ENCODE peak calls at places on chromosomes 12 and 14, in four cellular contexts. F is GM23248, E is fibroblast of lung, X is keratinocyte. U is an unnamed sample. For H3K9me3 and H3K36me3, the result is how much of the 10 kb centered on the place peaks cover.

GRCh38 chr14:99352688-99353280 is 80.8 kb upstream of the BCL11B start:
- DNase-seq in F (no peak), E (no peak), X (no peak), U (no peak)

GRCh38 chr14:72495668-72496067 is 398.2 kb downstream of the DPF3 start:
- DNase-seq in F (peak), E (peak), X (no peak), U (peak)

GRCh38 chr14:100067971-100068959 is 3.0 kb downstream of the EVL start:
- DNase-seq in F (peak), E (no peak), X (peak), U (peak)

GRCh38 chr12:3035815-3036702 is 41.1 kb upstream of the TSPAN9 start:
- DNase-seq in F (peak), E (peak), X (no peak), U (no peak)

GRCh38 chr12:52147367-52147972 is 44.3 kb downstream of the KRT80 start:
- DNase-seq in F (peak), E (peak), X (no peak), U (peak)

GRCh38 chr12:48015954-48016353 is 11.7 kb upstream of the COL2A1 start:
- DNase-seq in F (no peak), E (no peak), X (no peak), U (no peak)

GRCh38 chr12:89166525-89166934 is 185.8 kb downstream of the DUSP6 start:
- DNase-seq in F (peak), E (peak), X (no peak), U (no peak)

GRCh38 chr12:64814432-64814831 is 10.0 kb upstream of the TBC1D30 start:
- DNase-seq in F (no peak), E (no peak), X (no peak), U (no peak)

GRCh38 chr14:52706286-52706685 is 714 bp upstream of the PSMC6 start:
- DNase-seq in F (no peak), E (peak), X (no peak), U (no peak)

GRCh38 chr14:22978873-22979671 is 3.3 kb downstream of the AJUBA start:
- DNase-seq in F (no peak), E (no peak), X (peak), U (no peak)

GRCh38 chr14:90645842-90646443 is 170.3 kb downstream of the TTC7B start:
- DNase-seq in F (no peak), E (no peak), X (no peak), U (peak)

GRCh38 chr12:77343291-77343690 is 277.9 kb upstream of the E2F7 start:
- DNase-seq in F (peak), E (peak), X (peak), U (no peak)

GRCh38 chr14:93115920-93116675 is at the start of gene ITPK1:
- DNase-seq in F (peak), E (peak), X (no peak), U (peak)

GRCh38 chr14:70567791-70568190 is 32.7 kb downstream of the MED6 start:
- DNase-seq in F (peak), E (peak), X (peak), U (no peak)

GRCh38 chr12:108253540-108253939 is 85.6 kb downstream of the CMKLR1 start:
- DNase-seq in F (no peak), E (no peak), X (no peak), U (no peak)

GRCh38 chr12:56836317-56836716 is 73.2 kb downstream of the HSD17B6 start:
- DNase-seq in F (peak), E (peak), X (peak), U (peak)

GRCh38 chr14:36020120-36021029 is 156.1 kb downstream of the PTCSC3 start:
- DNase-seq in F (no peak), E (no peak), X (no peak), U (no peak)

GRCh38 chr12:214005-214736 is at the start of gene SLC6A12:
- DNase-seq in F (peak), E (no peak), X (no peak), U (no peak)

GRCh38 chr12:3658327-3659163 is 94.4 kb downstream of the CRACR2A start:
- DNase-seq in F (peak), E (peak), X (no peak), U (no peak)

GRCh38 chr12:5295151-5295550 is 136.8 kb upstream of the NTF3 start:
- DNase-seq in F (peak), E (no peak), X (no peak), U (no peak)

GRCh38 chr14:102375126-102375525 is 12.4 kb downstream of the TECPR2 start:
- DNase-seq in F (no peak), E (no peak), X (no peak), U (no peak)

GRCh38 chr12:133165776-133166175 is 15.5 kb upstream of the ZNF268 start:
- DNase-seq in F (no peak), E (no peak), X (peak), U (no peak)
- H3K9me3 ChIP-seq in F (under half), E (under half), X (under half), U (under half)

GRCh38 chr12:122757568-122757967 is 4.9 kb downstream of the DENR start:
- DNase-seq in F (no peak), E (no peak), X (no peak), U (no peak)
- H3K36me3 ChIP-seq in F (half or more), E (under half), X (under half), U (half or more)

GRCh38 chr14:104081493-104081835 is 4.0 kb upstream of the ASPG start:
- DNase-seq in F (no peak), E (no peak), X (no peak), U (no peak)
- H3K4me3 ChIP-seq in F (no peak), E (no peak), X (no peak), U (no peak)

GRCh38 chr14:105710119-105711057 is 184.0 kb downstream of the TMEM121 start:
- DNase-seq in F (no peak), E (no peak), X (no peak), U (no peak)
- H3K9me3 ChIP-seq in F (under half), E (under half), X (under half), U (under half)

GRCh38 chr14:54427914-54428313 is 13.3 kb downstream of the CNIH1 start:
- DNase-seq in F (no peak), E (no peak), X (no peak), U (no peak)
- H3K36me3 ChIP-seq in F (half or more), E (under half), X (under half), U (half or more)

DNA sequence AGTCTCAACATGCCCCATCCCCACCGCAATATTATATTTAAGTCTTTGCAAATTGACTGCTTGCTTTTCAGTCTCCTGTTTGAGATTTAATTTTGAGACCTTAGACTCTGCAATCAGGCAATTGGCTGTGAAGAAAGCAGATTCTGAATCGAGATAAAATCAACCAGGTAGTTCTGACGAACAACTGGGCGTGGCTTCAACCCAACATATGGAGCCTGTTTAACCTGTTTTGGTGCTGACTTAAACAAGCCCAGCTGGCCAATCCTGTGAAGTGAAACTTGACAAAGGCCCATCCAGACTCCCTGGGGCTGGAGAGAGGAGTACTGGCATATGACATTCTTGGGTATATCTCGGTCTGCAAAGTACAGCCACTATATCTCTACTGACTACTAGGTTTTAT is 9.8 kb upstream of the CIPC start:
- DNase-seq in F (no peak), E (no peak), X (no peak), U (no peak)
- H3K4me3 ChIP-seq in F (no peak), E (no peak), X (no peak), U (no peak)

GRCh38 chr14:104138098-104138890 is at the start of gene KIF26A:
- DNase-seq in F (no peak), E (no peak), X (no peak), U (peak)

GRCh38 chr14:104135121-104135903 is 3.1 kb upstream of the KIF26A start:
- DNase-seq in F (peak), E (no peak), X (no peak), U (no peak)

GRCh38 chr14:104135904-104136471 is 2.4 kb upstream of the KIF26A start:
- DNase-seq in F (no peak), E (no peak), X (no peak), U (no peak)

GRCh38 chr14:104137297-104138097 is 890 bp upstream of the KIF26A start:
- DNase-seq in F (peak), E (peak), X (no peak), U (peak)

DNA sequence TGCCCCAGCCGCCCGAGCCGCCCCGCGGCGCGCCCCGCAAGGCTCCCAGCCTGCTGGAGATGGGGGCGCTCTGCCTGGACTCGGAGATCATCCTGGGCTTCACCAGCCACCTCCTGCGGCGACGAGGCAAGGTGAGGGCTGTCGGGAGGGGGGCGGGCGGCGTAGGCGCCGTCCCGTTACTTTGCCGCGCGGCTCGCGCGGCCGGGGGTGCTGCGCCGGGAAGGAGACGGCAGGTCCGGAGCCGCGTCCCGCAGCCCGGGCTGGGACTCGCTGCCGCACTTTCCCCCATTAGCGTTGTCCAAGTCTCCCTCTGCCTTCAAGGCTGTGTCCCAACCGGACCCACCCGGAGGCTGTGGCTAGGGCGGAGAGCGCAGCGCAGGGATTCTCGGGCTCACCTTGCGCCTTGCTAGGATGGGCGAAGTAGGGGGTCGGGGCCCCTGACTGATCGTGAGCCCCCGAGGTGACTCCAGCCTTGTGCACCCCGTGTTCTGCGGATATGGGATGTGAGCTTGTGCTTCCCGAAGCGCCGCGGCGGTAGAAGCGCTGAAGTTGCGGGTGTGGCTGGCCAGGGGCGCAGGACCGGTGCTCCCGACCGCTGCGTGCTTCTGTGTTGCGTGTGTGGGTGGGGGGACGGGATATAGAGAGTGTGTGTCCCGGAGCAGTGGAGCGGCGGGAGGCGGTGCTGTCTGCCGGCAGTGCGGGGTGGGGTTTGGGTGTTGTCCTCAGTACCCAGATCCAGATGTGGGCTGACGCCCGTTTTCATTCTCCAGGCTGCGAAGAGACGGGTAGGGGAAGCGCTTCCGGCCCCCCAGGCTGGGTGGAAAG is 1.7 kb upstream of the KIF26A start:
- DNase-seq in F (no peak), E (no peak), X (no peak), U (no peak)
- H3K9me3 ChIP-seq in F (under half), E (under half), X (under half), U (under half)

DNA sequence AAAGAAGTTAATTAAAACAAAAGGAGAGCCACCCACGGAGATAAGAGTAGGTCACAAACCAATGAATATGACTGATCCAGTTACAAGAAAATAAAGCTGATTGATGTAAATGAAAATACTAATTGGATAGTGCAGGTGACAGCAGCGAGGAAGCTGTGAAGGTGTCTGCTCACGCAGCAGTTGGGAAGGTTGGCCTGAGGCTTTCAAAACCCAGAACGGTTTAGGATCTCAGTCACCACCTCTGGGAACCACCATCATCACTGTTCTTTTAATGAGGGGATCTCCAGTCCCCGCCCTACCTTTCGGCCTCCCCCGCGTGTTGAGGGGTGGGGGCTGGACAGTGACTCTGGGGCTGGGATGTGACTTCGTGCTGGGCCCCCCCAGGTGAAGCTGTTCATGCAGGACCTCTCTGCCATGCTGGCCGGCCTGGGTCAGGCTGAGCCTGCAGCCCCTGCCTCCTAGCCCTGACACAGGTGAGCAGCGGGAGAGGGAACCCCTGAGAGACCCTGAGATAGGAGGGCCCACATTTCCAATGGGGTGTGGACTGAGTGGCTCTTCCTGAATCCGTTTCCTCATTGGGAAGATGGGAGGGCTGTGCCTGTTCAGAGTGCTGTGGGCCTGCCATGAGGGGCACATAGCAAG is 7.8 kb downstream of the CFAP73 start:
- DNase-seq in F (no peak), E (no peak), X (no peak), U (no peak)
- H3K36me3 ChIP-seq in F (under half), E (under half), X (under half), U (under half)

DNA sequence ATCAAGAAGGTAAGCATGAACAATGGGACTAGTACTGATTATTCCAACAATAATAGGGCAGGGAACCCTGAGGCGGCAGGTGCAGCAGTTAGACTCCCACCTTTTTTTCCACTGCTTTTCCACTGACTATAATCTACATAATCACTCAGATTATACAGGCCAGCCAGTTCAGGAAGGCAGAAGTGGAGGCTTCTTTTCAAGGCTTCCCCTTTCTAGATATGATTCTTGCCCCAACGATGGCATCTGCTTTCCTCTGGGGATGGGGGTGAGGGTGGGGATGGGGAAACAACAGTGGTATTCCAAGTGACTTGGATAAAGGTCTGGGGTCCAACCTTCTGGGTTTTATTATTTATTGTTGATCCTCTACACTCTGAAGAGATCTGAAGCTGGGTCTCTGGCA is 331 bp downstream of the NCKAP1L start:
- DNase-seq in F (no peak), E (no peak), X (no peak), U (no peak)
- H3K4me3 ChIP-seq in F (no peak), E (no peak), X (no peak), U (no peak)

GRCh38 chr14:96958057-96958456 is 160.9 kb downstream of the VRK1 start:
- DNase-seq in F (no peak), E (no peak), X (no peak), U (no peak)

GRCh38 chr14:96962337-96962736 is 165.2 kb downstream of the VRK1 start:
- DNase-seq in F (no peak), E (no peak), X (no peak), U (no peak)

GRCh38 chr14:96961895-96962294 is 164.7 kb downstream of the VRK1 start:
- DNase-seq in F (no peak), E (no peak), X (no peak), U (no peak)

GRCh38 chr14:96959992-96960391 is 162.8 kb downstream of the VRK1 start:
- DNase-seq in F (no peak), E (no peak), X (no peak), U (no peak)

GRCh38 chr14:96960598-96961116 is 163.5 kb downstream of the VRK1 start:
- DNase-seq in F (no peak), E (no peak), X (no peak), U (no peak)
- H3K9me3 ChIP-seq in F (under half), E (under half), X (under half), U (under half)